ENCODE peak calls at places on chromosome 1, in nine cellular contexts. K is CD8-positive, alpha-beta T cell; E is Peyer's patch; L is fibroblast of pulmonary artery; F is GM06990; G is nephron progenitor cell; S is heart left ventricle; C is fibroblast of villous mesenchyme; V is IMR-90. T is an unnamed sample.
A peak's percentile ranks its signal among the peaks of the same experiment; 100 is the strongest.

GRCh38 chr1:239952348-239953307 is 139.1 kb upstream of the FMN2 start:
- DNase-seq in K (no peak), E (no peak), L (no peak), F (no peak), G (peak; percentile 56), S (no peak), C (no peak), V (no peak), T (no peak)

GRCh38 chr1:58031416-58031815 is 515.1 kb downstream of the OMA1 start:
- DNase-seq in K (no peak), E (no peak), L (no peak), F (no peak), G (no peak), S (no peak), C (no peak), V (no peak), T (no peak)

GRCh38 chr1:218686258-218686657 is 341.1 kb downstream of the TGFB2 start:
- DNase-seq in K (no peak), E (no peak), L (peak; percentile 85), F (no peak), G (no peak), S (no peak), C (peak; percentile 94), V (peak; percentile 79), T (peak; percentile 81)

GRCh38 chr1:241311056-241311746 is 45.8 kb downstream of the RGS7 start:
- DNase-seq in K (no peak), E (no peak), L (no peak), F (no peak), G (no peak), S (no peak), C (no peak), V (peak; percentile 4), T (no peak)

GRCh38 chr1:20701847-20702246 is 16.0 kb downstream of the KIF17 start:
- DNase-seq in K (no peak), E (no peak), L (no peak), F (no peak), G (no peak), S (no peak), C (no peak), V (no peak), T (no peak)

GRCh38 chr1:8349961-8350360 is 32.0 kb downstream of the SLC45A1 start:
- DNase-seq in K (no peak), E (no peak), L (peak; percentile 49), F (no peak), G (no peak), S (peak; percentile 67), C (no peak), V (no peak), T (peak; percentile 80)

GRCh38 chr1:119332626-119333025 is 36.0 kb upstream of the HAO2 start:
- DNase-seq in K (no peak), E (no peak), L (no peak), F (no peak), G (no peak), S (no peak), C (no peak), V (no peak), T (no peak)

GRCh38 chr1:152112101-152112884 is 3.0 kb downstream of the TCHH start:
- DNase-seq in K (no peak), E (no peak), L (peak; percentile 18), F (peak; percentile 17), G (no peak), S (no peak), C (no peak), V (peak; percentile 7), T (peak; percentile 22)

GRCh38 chr1:54886724-54887664 is at the start of gene DHCR24:
- DNase-seq in K (peak; percentile 61), E (peak; percentile 70), L (peak; percentile 80), F (peak; percentile 93), G (peak; percentile 91), S (peak; percentile 92), C (peak; percentile 83), V (peak; percentile 76), T (peak; percentile 85)

GRCh38 chr1:86546787-86547221 is at the start of gene CLCA4:
- DNase-seq in K (no peak), E (no peak), L (no peak), F (no peak), G (no peak), S (no peak), C (no peak), V (no peak), T (peak; percentile 13)

GRCh38 chr1:86552376-86552775 is 5.5 kb downstream of the CLCA4 start:
- DNase-seq in K (no peak), E (no peak), L (no peak), F (no peak), G (no peak), S (no peak), C (no peak), V (no peak), T (no peak)

GRCh38 chr1:86548863-86549262 is 2.0 kb downstream of the CLCA4 start:
- DNase-seq in K (no peak), E (no peak), L (no peak), F (no peak), G (no peak), S (no peak), C (no peak), V (no peak), T (no peak)

DNA sequence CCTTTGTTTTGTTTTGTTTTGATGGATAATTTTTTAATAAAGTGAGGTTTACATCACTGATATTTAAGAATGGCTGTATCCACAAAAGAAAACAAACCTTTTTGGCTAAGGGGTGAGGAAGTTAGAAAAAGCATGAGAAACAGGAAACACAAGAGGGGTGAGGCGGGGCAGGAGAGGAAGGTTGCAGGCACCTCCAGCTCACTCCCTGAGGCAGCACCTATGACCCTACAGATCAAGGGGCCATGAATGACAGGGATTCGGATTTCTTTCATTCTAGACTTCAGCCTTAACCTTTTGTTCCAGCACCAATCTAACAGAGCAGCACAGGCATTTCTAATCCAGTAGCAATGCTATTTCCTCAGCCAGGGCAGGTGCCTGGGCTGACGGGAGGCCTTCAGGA is 4.4 kb downstream of the CLCA4 start:
- DNase-seq in K (no peak), E (no peak), L (no peak), F (no peak), G (no peak), S (no peak), C (no peak), V (no peak), T (no peak)
- TF ChIP-seq CTCF in K (no peak), E (no peak), L (no peak), F (no peak), G (no peak), S (no peak), C (no peak), V (no peak), T (no peak)

DNA sequence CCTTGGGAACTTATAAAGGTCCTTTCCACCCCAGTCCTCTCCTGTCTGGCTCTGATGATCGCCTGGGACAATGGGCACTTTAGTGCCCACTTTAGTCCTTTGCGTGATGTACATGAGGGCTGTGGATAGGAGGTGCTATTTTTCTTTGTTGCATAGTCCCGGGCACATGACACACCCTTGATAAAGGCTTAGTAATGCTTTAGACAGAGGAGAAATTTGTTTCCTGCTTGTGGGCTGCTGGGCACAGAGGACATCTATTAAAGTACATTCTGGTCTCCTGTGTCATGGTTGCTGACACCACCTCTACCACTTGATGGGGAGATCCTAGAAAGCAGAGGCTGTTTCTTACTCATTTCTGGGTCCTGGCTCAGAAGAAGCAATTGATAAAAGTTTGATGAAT is 5.4 kb upstream of the KNCN start:
- DNase-seq in K (no peak), E (no peak), L (peak; percentile 50), F (no peak), G (no peak), S (no peak), C (peak; percentile 10), V (peak; percentile 56), T (peak; percentile 54)
- TF ChIP-seq CTCF in K (no peak), E (no peak), L (peak; percentile 9), F (no peak), G (no peak), S (no peak), C (no peak), V (no peak), T (peak; percentile 24)

GRCh38 chr1:206557636-206558473 is 50.5 kb downstream of the RASSF5 start:
- DNase-seq in K (peak; percentile 56), E (peak; percentile 59), L (no peak), F (peak; percentile 40), G (no peak), S (no peak), C (no peak), V (no peak), T (no peak)

GRCh38 chr1:206555473-206555935 is 48.2 kb downstream of the RASSF5 start:
- DNase-seq in K (peak; percentile 39), E (peak; percentile 49), L (no peak), F (peak; percentile 58), G (peak; percentile 41), S (peak; percentile 76), C (peak; percentile 19), V (no peak), T (no peak)

GRCh38 chr1:206558794-206559660 is 51.7 kb downstream of the RASSF5 start:
- DNase-seq in K (no peak), E (peak; percentile 43), L (no peak), F (no peak), G (no peak), S (no peak), C (no peak), V (no peak), T (no peak)

GRCh38 chr1:206556047-206556747 is 48.9 kb downstream of the RASSF5 start:
- DNase-seq in K (peak; percentile 43), E (no peak), L (no peak), F (peak; percentile 56), G (no peak), S (no peak), C (no peak), V (no peak), T (no peak)

GRCh38 chr1:206556748-206557635 is 49.7 kb downstream of the RASSF5 start:
- DNase-seq in K (peak; percentile 92), E (peak; percentile 97), L (peak; percentile 31), F (peak; percentile 90), G (peak; percentile 85), S (peak; percentile 89), C (peak; percentile 45), V (peak; percentile 38), T (peak; percentile 35)
- TF ChIP-seq CTCF in K (no peak), E (no peak), L (no peak), F (no peak), G (no peak), S (no peak), C (no peak), V (no peak), T (no peak)

GRCh38 chr1:2091611-2092604 is 41.7 kb downstream of the PRKCZ start:
- DNase-seq in K (peak; percentile 47), E (peak; percentile 56), L (no peak), F (peak; percentile 37), G (peak; percentile 80), S (peak; percentile 55), C (no peak), V (no peak), T (peak; percentile 25)
- TF ChIP-seq CTCF in K (peak; percentile 66), E (peak; percentile 67), L (peak; percentile 33), F (peak; percentile 53), G (peak; percentile 69), S (peak; percentile 39), C (peak; percentile 58), V (peak; percentile 50), T (peak; percentile 61)

GRCh38 chr1:30755746-30756145 is 1.8 kb downstream of the LAPTM5 start:
- DNase-seq in K (no peak), E (no peak), L (no peak), F (no peak), G (no peak), S (no peak), C (no peak), V (no peak), T (no peak)
- TF ChIP-seq CTCF in K (no peak), E (no peak), L (no peak), F (peak; percentile 25), G (no peak), S (no peak), C (no peak), V (no peak), T (no peak)

T was measured in cardiac fibroblast.